ENCODE peak calls at places on chromosomes 13 and 19, in four cellular contexts. P is effector CD4-positive, alpha-beta T cell; Q is endothelial cell; R is GM04504. V is an unnamed sample.

GRCh38 chr19:18312021-18312534 is 10.8 kb downstream of the LSM4 start:
- DNase-seq in P (no peak), R (no peak), Q (no peak), V (no peak)

GRCh38 chr19:17555929-17556813 is 722 bp downstream of the COLGALT1 start:
- DNase-seq in P (no peak), R (no peak), Q (peak), V (no peak)

GRCh38 chr13:113977976-113978375 is 4.1 kb upstream of the C13orf46 start:
- DNase-seq in P (no peak), Q (no peak), R (no peak), V (no peak)

GRCh38 chr19:50196322-50196932 is 7.0 kb upstream of the MYH14 start:
- DNase-seq in R (no peak), Q (no peak), P (no peak), V (no peak)

GRCh38 chr13:110055089-110055488 is 251.9 kb downstream of the COL4A1 start:
- DNase-seq in R (no peak), Q (no peak), P (no peak), V (no peak)

GRCh38 chr19:29623726-29624488 is 17.8 kb downstream of the POP4 start:
- DNase-seq in P (no peak), Q (no peak), R (no peak), V (no peak)

GRCh38 chr19:7010722-7011593 is 10.3 kb downstream of the MBD3L2B start:
- DNase-seq in Q (no peak), P (no peak), R (no peak), V (no peak)

GRCh38 chr19:41691268-41691970 is 3.3 kb upstream of the CEACAM7 start:
- DNase-seq in P (no peak), R (no peak), Q (peak), V (no peak)

GRCh38 chr13:63700366-63700765 is 2284.7 kb upstream of the PCDH20 start:
- DNase-seq in R (no peak), Q (no peak), P (no peak), V (no peak)

GRCh38 chr13:107730835-107731234 is 484.5 kb downstream of the LIG4 start:
- DNase-seq in Q (no peak), R (no peak), P (no peak), V (no peak)

GRCh38 chr19:41529484-41530183 is 46.3 kb upstream of the CEACAM21 start:
- DNase-seq in R (no peak), Q (no peak), P (no peak), V (no peak)

GRCh38 chr13:50713849-50714248 is 129.6 kb downstream of the DLEU7 start:
- DNase-seq in R (peak), Q (no peak), P (no peak), V (no peak)

GRCh38 chr13:46801831-46802230 is 4.9 kb upstream of the ESD start:
- DNase-seq in Q (no peak), R (no peak), P (no peak), V (no peak)

GRCh38 chr19:39843919-39844793 is 2.0 kb downstream of the FBL start:
- DNase-seq in Q (peak), P (peak), R (no peak), V (no peak)

GRCh38 chr19:44951179-44952159 is 3.7 kb upstream of the CLPTM1 start:
- DNase-seq in Q (peak), P (peak), R (peak), V (no peak)

GRCh38 chr13:40503966-40504591 is 162.4 kb downstream of the FOXO1 start:
- DNase-seq in P (no peak), Q (no peak), R (no peak), V (no peak)

GRCh38 chr13:44063467-44063866 is 183.8 kb downstream of the LACC1 start:
- DNase-seq in P (no peak), R (no peak), Q (no peak), V (no peak)

GRCh38 chr13:29978211-29978610 is 127.8 kb upstream of the UBL3 start:
- DNase-seq in Q (no peak), P (no peak), R (no peak), V (no peak)

GRCh38 chr19:3162418-3163229 is 15.9 kb upstream of the S1PR4 start:
- DNase-seq in Q (no peak), P (no peak), R (no peak), V (no peak)

V was measured in GOT3.